ENCODE peak calls at places on chromosome 13, in eight cellular contexts. One of them, this sample, is unnamed.
A peak's percentile ranks its signal among the peaks of the same experiment; 100 is the strongest.

GRCh38 chr13:41213316-41213715 is 18.9 kb upstream of the KBTBD7 start:
- DNase-seq in transverse colon: no peak
- DNase-seq in PC-9: no peak
- DNase-seq in heart right ventricle: no peak
- DNase-seq in neural progenitor cell: no peak
- DNase-seq in dorsolateral prefrontal cortex: no peak
- DNase-seq in HL-60: no peak
- DNase-seq in fibroblast of lung: no peak
- DNase-seq in this sample: no peak

GRCh38 chr13:95254341-95254740 is 46.9 kb downstream of the ABCC4 start:
- DNase-seq in neural progenitor cell: no peak
- DNase-seq in dorsolateral prefrontal cortex: no peak
- DNase-seq in PC-9: peak; percentile 51
- DNase-seq in HL-60: no peak
- DNase-seq in fibroblast of lung: peak; percentile 69
- DNase-seq in transverse colon: no peak
- DNase-seq in heart right ventricle: no peak
- DNase-seq in this sample: peak; percentile 29

GRCh38 chr13:45500492-45501174 is 35.9 kb downstream of the COG3 start:
- DNase-seq in PC-9: peak; percentile 14
- DNase-seq in neural progenitor cell: no peak
- DNase-seq in dorsolateral prefrontal cortex: no peak
- DNase-seq in transverse colon: no peak
- DNase-seq in heart right ventricle: no peak
- DNase-seq in fibroblast of lung: peak; percentile 96
- DNase-seq in HL-60: no peak
- DNase-seq in this sample: peak; percentile 93

GRCh38 chr13:61247149-61247936 is 168.3 kb downstream of the PCDH20 start:
- DNase-seq in dorsolateral prefrontal cortex: no peak
- DNase-seq in HL-60: no peak
- DNase-seq in fibroblast of lung: no peak
- DNase-seq in heart right ventricle: no peak
- DNase-seq in PC-9: no peak
- DNase-seq in neural progenitor cell: peak; percentile 48
- DNase-seq in transverse colon: no peak
- DNase-seq in this sample: no peak

GRCh38 chr13:49635599-49636433 is 7.5 kb downstream of the ARL11 start:
- DNase-seq in transverse colon: no peak
- DNase-seq in HL-60: no peak
- DNase-seq in dorsolateral prefrontal cortex: no peak
- DNase-seq in heart right ventricle: no peak
- DNase-seq in fibroblast of lung: peak; percentile 69
- DNase-seq in PC-9: no peak
- DNase-seq in neural progenitor cell: no peak
- DNase-seq in this sample: peak; percentile 86

GRCh38 chr13:33363328-33363727 is 77.8 kb upstream of the STARD13 start:
- DNase-seq in heart right ventricle: no peak
- DNase-seq in neural progenitor cell: no peak
- DNase-seq in dorsolateral prefrontal cortex: no peak
- DNase-seq in HL-60: no peak
- DNase-seq in transverse colon: no peak
- DNase-seq in fibroblast of lung: no peak
- DNase-seq in PC-9: no peak
- DNase-seq in this sample: no peak

GRCh38 chr13:73572824-73573223 is 514.0 kb downstream of the KLF5 start:
- DNase-seq in PC-9: no peak
- DNase-seq in HL-60: no peak
- DNase-seq in neural progenitor cell: no peak
- DNase-seq in fibroblast of lung: no peak
- DNase-seq in heart right ventricle: no peak
- DNase-seq in transverse colon: no peak
- DNase-seq in dorsolateral prefrontal cortex: no peak
- DNase-seq in this sample: no peak

GRCh38 chr13:37701972-37702371 is 103.4 kb upstream of the POSTN start:
- DNase-seq in HL-60: no peak
- DNase-seq in fibroblast of lung: peak; percentile 94
- DNase-seq in neural progenitor cell: no peak
- DNase-seq in heart right ventricle: no peak
- DNase-seq in dorsolateral prefrontal cortex: no peak
- DNase-seq in PC-9: no peak
- DNase-seq in transverse colon: no peak
- DNase-seq in this sample: peak; percentile 98

GRCh38 chr13:79398915-79399314 is 7.1 kb downstream of the RBM26 start:
- DNase-seq in transverse colon: no peak
- DNase-seq in PC-9: no peak
- DNase-seq in fibroblast of lung: peak; percentile 24
- DNase-seq in heart right ventricle: no peak
- DNase-seq in neural progenitor cell: no peak
- DNase-seq in HL-60: no peak
- DNase-seq in dorsolateral prefrontal cortex: no peak
- DNase-seq in this sample: peak; percentile 36

GRCh38 chr13:29799041-29799440 is 51.4 kb downstream of the UBL3 start:
- DNase-seq in neural progenitor cell: no peak
- DNase-seq in transverse colon: no peak
- DNase-seq in heart right ventricle: no peak
- DNase-seq in dorsolateral prefrontal cortex: no peak
- DNase-seq in fibroblast of lung: no peak
- DNase-seq in HL-60: no peak
- DNase-seq in PC-9: no peak
- DNase-seq in this sample: no peak
- H3K4me3 ChIP-seq in neural progenitor cell: no peak overlapping the region
- H3K4me3 ChIP-seq in transverse colon: no peak overlapping the region
- H3K4me3 ChIP-seq in heart right ventricle: no peak overlapping the region
- H3K4me3 ChIP-seq in dorsolateral prefrontal cortex: no peak overlapping the region
- H3K4me3 ChIP-seq in fibroblast of lung: no peak overlapping the region
- H3K4me3 ChIP-seq in HL-60: no peak overlapping the region
- H3K4me3 ChIP-seq in PC-9: no peak overlapping the region
- H3K4me3 ChIP-seq in this sample: no peak overlapping the region

GRCh38 chr13:48069573-48069972 is 25.3 kb downstream of the MED4 start:
- DNase-seq in dorsolateral prefrontal cortex: no peak
- DNase-seq in transverse colon: no peak
- DNase-seq in neural progenitor cell: no peak
- DNase-seq in HL-60: no peak
- DNase-seq in heart right ventricle: no peak
- DNase-seq in fibroblast of lung: no peak
- DNase-seq in PC-9: no peak
- DNase-seq in this sample: no peak
- TF ChIP-seq CTCF in dorsolateral prefrontal cortex: no peak
- TF ChIP-seq CTCF in transverse colon: no peak
- TF ChIP-seq CTCF in neural progenitor cell: no peak
- TF ChIP-seq CTCF in HL-60: no peak
- TF ChIP-seq CTCF in heart right ventricle: no peak
- TF ChIP-seq CTCF in fibroblast of lung: no peak
- TF ChIP-seq CTCF in PC-9: no peak
- TF ChIP-seq CTCF in this sample: no peak

DNA sequence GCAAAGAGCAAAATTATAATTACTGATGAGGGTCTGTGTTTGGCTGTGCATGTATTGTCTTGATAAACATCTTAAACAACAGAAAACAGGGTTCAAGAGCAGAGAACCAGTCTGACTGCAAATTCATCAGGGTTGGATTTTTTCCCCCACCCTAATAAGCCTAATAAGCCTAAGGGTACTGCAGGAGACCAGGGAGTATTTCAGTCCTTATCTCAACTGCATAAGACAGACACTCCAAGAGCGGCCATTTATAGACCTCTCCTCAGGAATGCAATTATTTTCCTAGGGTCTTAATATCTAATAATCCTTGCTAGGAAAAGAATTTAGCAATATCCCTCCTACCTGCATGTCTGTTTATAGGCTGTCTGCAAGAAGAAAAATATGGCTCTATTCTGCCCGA is 2011.5 kb upstream of the PCDH20 start:
- DNase-seq in HL-60: no peak
- DNase-seq in PC-9: no peak
- DNase-seq in transverse colon: no peak
- DNase-seq in dorsolateral prefrontal cortex: no peak
- DNase-seq in heart right ventricle: no peak
- DNase-seq in fibroblast of lung: no peak
- DNase-seq in neural progenitor cell: no peak
- DNase-seq in this sample: no peak
- H3K4me3 ChIP-seq in HL-60: no peak overlapping the region
- H3K4me3 ChIP-seq in PC-9: no peak overlapping the region
- H3K4me3 ChIP-seq in transverse colon: no peak overlapping the region
- H3K4me3 ChIP-seq in dorsolateral prefrontal cortex: no peak overlapping the region
- H3K4me3 ChIP-seq in heart right ventricle: no peak overlapping the region
- H3K4me3 ChIP-seq in fibroblast of lung: no peak overlapping the region
- H3K4me3 ChIP-seq in neural progenitor cell: no peak overlapping the region
- H3K4me3 ChIP-seq in this sample: no peak overlapping the region

GRCh38 chr13:99619207-99619606 is 117.9 kb downstream of the TM9SF2 start:
- DNase-seq in transverse colon: no peak
- DNase-seq in neural progenitor cell: no peak
- DNase-seq in HL-60: no peak
- DNase-seq in dorsolateral prefrontal cortex: no peak
- DNase-seq in heart right ventricle: no peak
- DNase-seq in fibroblast of lung: no peak
- DNase-seq in PC-9: no peak
- DNase-seq in this sample: no peak

GRCh38 chr13:99617474-99618255 is 116.4 kb downstream of the TM9SF2 start:
- DNase-seq in HL-60: no peak
- DNase-seq in neural progenitor cell: peak; percentile 83
- DNase-seq in heart right ventricle: peak; percentile 23
- DNase-seq in PC-9: no peak
- DNase-seq in fibroblast of lung: peak; percentile 35
- DNase-seq in transverse colon: peak; percentile 21
- DNase-seq in dorsolateral prefrontal cortex: peak; percentile 56
- DNase-seq in this sample: peak; percentile 87

GRCh38 chr13:99610702-99611289 is 109.5 kb downstream of the TM9SF2 start:
- DNase-seq in fibroblast of lung: no peak
- DNase-seq in transverse colon: no peak
- DNase-seq in neural progenitor cell: no peak
- DNase-seq in HL-60: no peak
- DNase-seq in heart right ventricle: no peak
- DNase-seq in PC-9: no peak
- DNase-seq in dorsolateral prefrontal cortex: no peak
- DNase-seq in this sample: no peak

GRCh38 chr13:99614465-99614885 is 113.2 kb downstream of the TM9SF2 start:
- DNase-seq in HL-60: no peak
- DNase-seq in dorsolateral prefrontal cortex: no peak
- DNase-seq in neural progenitor cell: no peak
- DNase-seq in heart right ventricle: no peak
- DNase-seq in fibroblast of lung: no peak
- DNase-seq in transverse colon: peak; percentile 25
- DNase-seq in PC-9: no peak
- DNase-seq in this sample: peak; percentile 58
- TF ChIP-seq CTCF in HL-60: no peak
- TF ChIP-seq CTCF in dorsolateral prefrontal cortex: no peak
- TF ChIP-seq CTCF in neural progenitor cell: peak; percentile 29
- TF ChIP-seq CTCF in heart right ventricle: no peak
- TF ChIP-seq CTCF in fibroblast of lung: no peak
- TF ChIP-seq CTCF in transverse colon: no peak
- TF ChIP-seq CTCF in PC-9: no peak
- TF ChIP-seq CTCF in this sample: peak; percentile 53

GRCh38 chr13:110306960-110307696 is at the start of the genes COL4A1 and COL4A2:
- DNase-seq in fibroblast of lung: peak; percentile 80
- DNase-seq in PC-9: no peak
- DNase-seq in dorsolateral prefrontal cortex: no peak
- DNase-seq in HL-60: no peak
- DNase-seq in neural progenitor cell: peak; percentile 91
- DNase-seq in heart right ventricle: peak; percentile 86
- DNase-seq in transverse colon: peak; percentile 61
- DNase-seq in this sample: peak; percentile 88

GRCh38 chr13:110305949-110306339 is 1.0 kb downstream of the COL4A1 start:
- DNase-seq in PC-9: no peak
- DNase-seq in HL-60: no peak
- DNase-seq in heart right ventricle: no peak
- DNase-seq in transverse colon: no peak
- DNase-seq in neural progenitor cell: no peak
- DNase-seq in fibroblast of lung: peak; percentile 35
- DNase-seq in dorsolateral prefrontal cortex: no peak
- DNase-seq in this sample: no peak

GRCh38 chr13:110307697-110308376 is 753 bp downstream of the COL4A2 start:
- DNase-seq in heart right ventricle: peak; percentile 38
- DNase-seq in HL-60: no peak
- DNase-seq in fibroblast of lung: peak; percentile 64
- DNase-seq in neural progenitor cell: peak; percentile 59
- DNase-seq in transverse colon: no peak
- DNase-seq in PC-9: no peak
- DNase-seq in dorsolateral prefrontal cortex: no peak
- DNase-seq in this sample: peak; percentile 57

GRCh38 chr13:110305544-110305943 is 1.4 kb downstream of the COL4A1 start:
- DNase-seq in fibroblast of lung: no peak
- DNase-seq in PC-9: no peak
- DNase-seq in dorsolateral prefrontal cortex: no peak
- DNase-seq in HL-60: no peak
- DNase-seq in neural progenitor cell: no peak
- DNase-seq in transverse colon: no peak
- DNase-seq in heart right ventricle: no peak
- DNase-seq in this sample: no peak

DNA sequence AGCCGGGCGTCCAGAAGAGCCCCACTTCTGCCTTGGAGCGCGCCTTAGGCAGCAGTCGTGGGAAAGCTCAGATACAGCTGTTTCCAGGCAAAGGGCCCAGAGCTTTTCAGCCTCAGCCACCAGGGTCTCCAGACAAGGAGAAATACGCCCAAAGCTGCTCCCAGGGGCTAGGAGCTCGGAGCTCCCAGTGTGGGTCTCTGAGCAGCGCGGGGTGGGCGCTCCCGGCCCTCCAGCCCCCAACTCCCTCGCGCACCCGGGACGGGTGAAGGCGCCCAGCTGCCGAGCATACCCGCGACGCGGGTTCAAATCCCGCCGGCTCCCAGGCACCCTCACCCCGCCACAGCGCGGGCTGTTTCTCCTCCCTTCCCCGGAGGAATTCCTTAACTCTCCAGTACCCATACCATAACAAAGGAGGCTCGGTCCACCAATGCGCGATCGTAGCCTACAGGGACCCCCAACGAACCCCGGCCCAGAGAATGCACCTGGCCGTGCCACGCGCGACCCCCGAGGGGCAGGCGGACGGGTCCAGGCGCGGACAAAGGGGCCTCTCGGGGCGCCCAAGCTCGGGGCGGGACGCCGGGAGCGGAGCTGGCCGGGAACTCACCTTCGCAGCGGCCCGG is 507 bp downstream of the COL4A1 start:
- DNase-seq in HL-60: no peak
- DNase-seq in heart right ventricle: no peak
- DNase-seq in neural progenitor cell: peak; percentile 69
- DNase-seq in PC-9: no peak
- DNase-seq in fibroblast of lung: peak; percentile 57
- DNase-seq in transverse colon: no peak
- DNase-seq in dorsolateral prefrontal cortex: no peak
- DNase-seq in this sample: peak; percentile 68
- H3K4me3 ChIP-seq in HL-60: no peak overlapping the region
- H3K4me3 ChIP-seq in heart right ventricle: peak overlapping the region; percentile 81
- H3K4me3 ChIP-seq in neural progenitor cell: peak overlapping the region; percentile 94
- H3K4me3 ChIP-seq in PC-9: no peak overlapping the region
- H3K4me3 ChIP-seq in fibroblast of lung: peak overlapping the region; percentile 66
- H3K4me3 ChIP-seq in transverse colon: peak overlapping the region; percentile 58
- H3K4me3 ChIP-seq in dorsolateral prefrontal cortex: peak overlapping the region; percentile 76
- H3K4me3 ChIP-seq in this sample: peak overlapping the region; percentile 68

DNA sequence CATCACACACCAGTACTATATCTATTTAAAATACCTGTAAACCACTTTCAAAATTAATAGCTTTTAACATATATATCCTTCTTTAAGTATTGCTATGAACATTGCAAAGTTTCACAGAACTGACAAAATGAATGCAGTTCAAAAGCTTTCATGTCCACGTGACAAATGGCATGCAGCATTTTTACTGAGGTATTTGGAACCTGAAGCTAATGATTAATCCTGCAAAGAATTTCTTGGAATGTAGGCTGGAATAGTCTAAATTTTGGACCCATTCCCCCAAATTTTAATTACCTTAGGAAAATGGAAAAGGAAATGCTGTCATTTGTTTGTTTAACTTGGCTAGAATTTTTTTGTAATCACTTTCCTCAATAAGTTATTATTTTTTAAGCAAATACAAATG is 423.8 kb upstream of the GPC6 start:
- DNase-seq in dorsolateral prefrontal cortex: no peak
- DNase-seq in HL-60: no peak
- DNase-seq in fibroblast of lung: peak; percentile 79
- DNase-seq in transverse colon: no peak
- DNase-seq in neural progenitor cell: no peak
- DNase-seq in heart right ventricle: no peak
- DNase-seq in PC-9: no peak
- DNase-seq in this sample: no peak
- TF ChIP-seq CTCF in dorsolateral prefrontal cortex: no peak
- TF ChIP-seq CTCF in HL-60: no peak
- TF ChIP-seq CTCF in fibroblast of lung: no peak
- TF ChIP-seq CTCF in transverse colon: no peak
- TF ChIP-seq CTCF in neural progenitor cell: no peak
- TF ChIP-seq CTCF in heart right ventricle: no peak
- TF ChIP-seq CTCF in PC-9: no peak
- TF ChIP-seq CTCF in this sample: no peak

This sample was measured in choroid plexus epithelial cell.